ENCODE peak calls at places on chromosome 13, in six cellular contexts. R, L, I, G, X and Q are unnamed samples.

GRCh38 chr13:36447501-36447900 is 15.2 kb downstream of the CCNA1 start:
- DNase-seq in R (no peak), L (no peak), I (no peak), G (no peak), X (no peak), Q (no peak)

GRCh38 chr13:51590966-51591627 is 6.8 kb downstream of the WDFY2 start:
- DNase-seq in R (no peak), L (peak), I (no peak), G (no peak), X (no peak), Q (peak)

GRCh38 chr13:111609631-111610030 is 289.2 kb downstream of the TEX29 start:
- DNase-seq in R (no peak), L (no peak), I (no peak), G (no peak), X (no peak), Q (no peak)

GRCh38 chr13:29524176-29524575 is 71.3 kb downstream of the SLC7A1 start:
- DNase-seq in R (no peak), L (no peak), I (no peak), G (no peak), X (no peak), Q (no peak)

GRCh38 chr13:113646921-113647340 is 11.1 kb downstream of the ATP4B start:
- DNase-seq in R (peak), L (no peak), I (no peak), G (peak), X (no peak), Q (no peak)

GRCh38 chr13:112064222-112064621 is 2.7 kb upstream of the SOX1 start:
- DNase-seq in R (no peak), L (no peak), I (no peak), G (no peak), X (no peak), Q (no peak)

GRCh38 chr13:37534181-37534580 is 64.4 kb downstream of the POSTN start:
- DNase-seq in R (no peak), L (peak), I (no peak), G (no peak), X (no peak), Q (peak)

GRCh38 chr13:41740479-41740878 is 220.4 kb downstream of the VWA8 start:
- DNase-seq in R (no peak), L (no peak), I (no peak), G (no peak), X (no peak), Q (no peak)

GRCh38 chr13:83048419-83048818 is 833.9 kb downstream of the SLITRK1 start:
- DNase-seq in R (no peak), L (peak), I (no peak), G (no peak), X (no peak), Q (peak)

GRCh38 chr13:36966404-36966803 is 32.7 kb downstream of the ALG5 start:
- DNase-seq in R (no peak), L (no peak), I (no peak), G (no peak), X (no peak), Q (no peak)

GRCh38 chr13:93794197-93794885 is 567.7 kb downstream of the GPC6 start:
- DNase-seq in R (no peak), L (no peak), I (no peak), G (no peak), X (no peak), Q (no peak)

GRCh38 chr13:40031031-40031430 is 375.6 kb downstream of the COG6 start:
- DNase-seq in R (no peak), L (no peak), I (no peak), G (no peak), X (no peak), Q (no peak)

GRCh38 chr13:90485441-90485840 is 862.0 kb upstream of the MIR17HG start:
- DNase-seq in R (no peak), L (peak), I (no peak), G (no peak), X (no peak), Q (peak)

GRCh38 chr13:30388401-30389283 is 33.7 kb upstream of the UBE2L5 start:
- DNase-seq in R (no peak), L (no peak), I (no peak), G (no peak), X (no peak), Q (peak)

GRCh38 chr13:98447881-98448641 is 128.8 kb downstream of the STK24 start:
- DNase-seq in R (no peak), L (no peak), I (peak), G (no peak), X (no peak), Q (no peak)

GRCh38 chr13:26037302-26037701 is 14.5 kb downstream of the SHISA2 start:
- DNase-seq in R (no peak), L (no peak), I (no peak), G (no peak), X (no peak), Q (no peak)

GRCh38 chr13:27131202-27131623 is 40.4 kb downstream of the USP12 start:
- DNase-seq in R (no peak), L (no peak), I (no peak), G (no peak), X (peak), Q (no peak)

GRCh38 chr13:22062478-22063205 is 391.8 kb downstream of the FGF9 start:
- DNase-seq in R (no peak), L (no peak), I (no peak), G (no peak), X (no peak), Q (no peak)

GRCh38 chr13:51929699-51930098 is 67.9 kb downstream of the CCDC70 start:
- DNase-seq in R (no peak), L (no peak), I (peak), G (no peak), X (no peak), Q (no peak)

GRCh38 chr13:32585625-32586021 is 629 bp upstream of the PDS5B start:
- DNase-seq in R (no peak), L (no peak), I (peak), G (peak), X (no peak), Q (no peak)

GRCh38 chr13:71979616-71980015 is 112.6 kb upstream of the DACH1 start:
- DNase-seq in R (no peak), L (no peak), I (peak), G (no peak), X (no peak), Q (no peak)

GRCh38 chr13:33369073-33369472 is 83.5 kb upstream of the STARD13 start:
- DNase-seq in R (no peak), L (no peak), I (no peak), G (no peak), X (no peak), Q (no peak)

GRCh38 chr13:23469901-23470525 is 36.5 kb upstream of the SACS start:
- DNase-seq in R (no peak), L (peak), I (peak), G (no peak), X (no peak), Q (peak)

GRCh38 chr13:113862191-113862765 is 1.6 kb downstream of the GAS6 start:
- DNase-seq in R (no peak), L (no peak), I (no peak), G (no peak), X (no peak), Q (no peak)

GRCh38 chr13:39105110-39105509 is 66.9 kb downstream of the NHLRC3 start:
- DNase-seq in R (no peak), L (no peak), I (no peak), G (no peak), X (no peak), Q (no peak)

GRCh38 chr13:42275506-42275905 is 3.6 kb downstream of the AKAP11 start:
- DNase-seq in R (no peak), L (no peak), I (no peak), G (no peak), X (no peak), Q (no peak)